ENCODE peak calls at places on chromosomes 3 and 15, in seven cellular contexts. M, V, A, B, T, C and W are unnamed samples.

GRCh38 chr3:102180291-102180931 is 254.4 kb upstream of the ZPLD1 start:
- DNase-seq in M (peak), V (peak), A (no peak), B (no peak), T (peak), C (no peak), W (peak)

GRCh38 chr3:99768126-99768525 is 49.5 kb upstream of the CMSS1 start:
- DNase-seq in M (peak), V (no peak), A (no peak), B (no peak), T (no peak), C (no peak), W (no peak)

GRCh38 chr3:55622116-55622515 is 135.0 kb upstream of the WNT5A start:
- DNase-seq in M (peak), V (no peak), A (no peak), B (no peak), T (no peak), C (no peak), W (peak)

GRCh38 chr15:37135225-37135624 is 34.9 kb upstream of the MEIS2 start:
- DNase-seq in M (peak), V (no peak), A (no peak), B (no peak), T (peak), C (no peak), W (no peak)

GRCh38 chr3:8937064-8938020 is 25.9 kb downstream of the RAD18 start:
- DNase-seq in M (peak), V (peak), A (no peak), B (no peak), T (peak), C (no peak), W (peak)

GRCh38 chr3:147921044-147921443 is 511.9 kb downstream of the ZIC1 start:
- DNase-seq in M (no peak), V (no peak), A (no peak), B (no peak), T (no peak), C (no peak), W (peak)

GRCh38 chr3:165159760-165160421 is 36.3 kb downstream of the SLITRK3 start:
- DNase-seq in M (no peak), V (no peak), A (no peak), B (no peak), T (peak), C (no peak), W (no peak)

GRCh38 chr3:138329127-138329983 is at the start of gene NME9:
- DNase-seq in M (peak), V (peak), A (peak), B (peak), T (peak), C (peak), W (peak)

GRCh38 chr15:73317651-73318462 is 50.9 kb downstream of the HCN4 start:
- DNase-seq in M (no peak), V (no peak), A (no peak), B (no peak), T (no peak), C (no peak), W (no peak)

GRCh38 chr3:112811150-112811884 is 35.3 kb downstream of the CD200R1L start:
- DNase-seq in M (no peak), V (peak), A (no peak), B (no peak), T (peak), C (no peak), W (peak)

GRCh38 chr15:40847225-40847961 is 3.5 kb downstream of the SPINT1 start:
- DNase-seq in M (peak), V (peak), A (no peak), B (no peak), T (peak), C (no peak), W (peak)

GRCh38 chr3:24684506-24685023 is 189.9 kb upstream of the THRB start:
- DNase-seq in M (no peak), V (no peak), A (no peak), B (no peak), T (no peak), C (no peak), W (no peak)

GRCh38 chr15:59696332-59696731 is 7.2 kb upstream of the BNIP2 start:
- DNase-seq in M (no peak), V (no peak), A (no peak), B (no peak), T (no peak), C (no peak), W (no peak)

GRCh38 chr15:53128652-53129051 is 338.5 kb upstream of the ONECUT1 start:
- DNase-seq in M (no peak), V (no peak), A (no peak), B (no peak), T (no peak), C (no peak), W (no peak)

GRCh38 chr15:49331951-49332350 is 91.1 kb upstream of the FGF7 start:
- DNase-seq in M (peak), V (no peak), A (no peak), B (no peak), T (no peak), C (no peak), W (peak)

GRCh38 chr3:129975332-129976090 is 991 bp downstream of the TRH start:
- DNase-seq in M (no peak), V (no peak), A (no peak), B (no peak), T (no peak), C (peak), W (no peak)

GRCh38 chr3:134471521-134472193 is 14.1 kb downstream of the ANAPC13 start:
- DNase-seq in M (peak), V (no peak), A (no peak), B (no peak), T (peak), C (no peak), W (peak)

GRCh38 chr15:77889009-77889806 is 188.3 kb downstream of the TBC1D2B start:
- DNase-seq in M (no peak), V (no peak), A (no peak), B (no peak), T (no peak), C (no peak), W (peak)

GRCh38 chr15:98513428-98513991 is 134.8 kb upstream of the IGF1R start:
- DNase-seq in M (no peak), V (no peak), A (no peak), B (no peak), T (no peak), C (no peak), W (no peak)